ENCODE peak calls at places on chromosomes 2 and 18, in seven cellular contexts. One of them, this sample, is unnamed.

GRCh38 chr2:97957432-97958183 is 38.1 kb downstream of the TMEM131 start:
- DNase-seq in HFF-Myc: no peak
- DNase-seq in cardiac muscle cell: no peak
- DNase-seq in K562: no peak
- DNase-seq in GM23338: peak
- DNase-seq in cardiac fibroblast: no peak
- DNase-seq in choroid plexus epithelial cell: peak
- DNase-seq in this sample: no peak

GRCh38 chr2:39948016-39948719 is 169.1 kb upstream of the THUMPD2 start:
- DNase-seq in HFF-Myc: peak
- DNase-seq in cardiac muscle cell: no peak
- DNase-seq in K562: no peak
- DNase-seq in GM23338: no peak
- DNase-seq in cardiac fibroblast: peak
- DNase-seq in choroid plexus epithelial cell: peak
- DNase-seq in this sample: peak

GRCh38 chr2:219497495-219498279 is 1.0 kb upstream of the GMPPA start:
- DNase-seq in HFF-Myc: no peak
- DNase-seq in cardiac muscle cell: peak
- DNase-seq in K562: peak
- DNase-seq in GM23338: peak
- DNase-seq in cardiac fibroblast: peak
- DNase-seq in choroid plexus epithelial cell: peak
- DNase-seq in this sample: peak

GRCh38 chr2:235614176-235614860 is 120.5 kb downstream of the AGAP1 start:
- DNase-seq in HFF-Myc: no peak
- DNase-seq in cardiac muscle cell: no peak
- DNase-seq in K562: no peak
- DNase-seq in GM23338: no peak
- DNase-seq in cardiac fibroblast: no peak
- DNase-seq in choroid plexus epithelial cell: no peak
- DNase-seq in this sample: peak

GRCh38 chr2:189702071-189702470 is 27.6 kb downstream of the ANKAR start:
- DNase-seq in HFF-Myc: no peak
- DNase-seq in cardiac muscle cell: no peak
- DNase-seq in K562: peak
- DNase-seq in GM23338: peak
- DNase-seq in cardiac fibroblast: peak
- DNase-seq in choroid plexus epithelial cell: peak
- DNase-seq in this sample: no peak

GRCh38 chr2:166373951-166374350 is 1.8 kb downstream of the SCN9A start:
- DNase-seq in HFF-Myc: peak
- DNase-seq in cardiac muscle cell: peak
- DNase-seq in K562: peak
- DNase-seq in GM23338: peak
- DNase-seq in cardiac fibroblast: peak
- DNase-seq in choroid plexus epithelial cell: peak
- DNase-seq in this sample: peak

GRCh38 chr2:55877101-55877500 is 46.5 kb downstream of the EFEMP1 start:
- DNase-seq in HFF-Myc: no peak
- DNase-seq in cardiac muscle cell: no peak
- DNase-seq in K562: no peak
- DNase-seq in GM23338: no peak
- DNase-seq in cardiac fibroblast: peak
- DNase-seq in choroid plexus epithelial cell: no peak
- DNase-seq in this sample: peak

GRCh38 chr2:181483876-181484275 is 26.7 kb downstream of the ITGA4 start:
- DNase-seq in HFF-Myc: no peak
- DNase-seq in cardiac muscle cell: no peak
- DNase-seq in K562: no peak
- DNase-seq in GM23338: no peak
- DNase-seq in cardiac fibroblast: no peak
- DNase-seq in choroid plexus epithelial cell: no peak
- DNase-seq in this sample: no peak

GRCh38 chr2:159123786-159124185 is 155.3 kb downstream of the TANC1 start:
- DNase-seq in HFF-Myc: no peak
- DNase-seq in cardiac muscle cell: no peak
- DNase-seq in K562: no peak
- DNase-seq in GM23338: no peak
- DNase-seq in cardiac fibroblast: no peak
- DNase-seq in choroid plexus epithelial cell: no peak
- DNase-seq in this sample: no peak

GRCh38 chr18:59823611-59824195 is 76.1 kb upstream of the PMAIP1 start:
- DNase-seq in HFF-Myc: peak
- DNase-seq in cardiac muscle cell: peak
- DNase-seq in K562: peak
- DNase-seq in GM23338: peak
- DNase-seq in cardiac fibroblast: peak
- DNase-seq in choroid plexus epithelial cell: peak
- DNase-seq in this sample: peak

GRCh38 chr18:49114556-49114955 is 163.8 kb upstream of the SMAD7 start:
- DNase-seq in HFF-Myc: no peak
- DNase-seq in cardiac muscle cell: no peak
- DNase-seq in K562: no peak
- DNase-seq in GM23338: no peak
- DNase-seq in cardiac fibroblast: no peak
- DNase-seq in choroid plexus epithelial cell: no peak
- DNase-seq in this sample: no peak

GRCh38 chr18:13243363-13243762 is 24.8 kb downstream of the LDLRAD4 start:
- DNase-seq in HFF-Myc: no peak
- DNase-seq in cardiac muscle cell: no peak
- DNase-seq in K562: no peak
- DNase-seq in GM23338: no peak
- DNase-seq in cardiac fibroblast: no peak
- DNase-seq in choroid plexus epithelial cell: no peak
- DNase-seq in this sample: no peak

GRCh38 chr18:62366992-62367391 is 41.9 kb downstream of the TNFRSF11A start:
- DNase-seq in HFF-Myc: no peak
- DNase-seq in cardiac muscle cell: no peak
- DNase-seq in K562: no peak
- DNase-seq in GM23338: peak
- DNase-seq in cardiac fibroblast: no peak
- DNase-seq in choroid plexus epithelial cell: no peak
- DNase-seq in this sample: no peak

GRCh38 chr18:61322265-61322873 is 10.9 kb upstream of the CDH20 start:
- DNase-seq in HFF-Myc: peak
- DNase-seq in cardiac muscle cell: peak
- DNase-seq in K562: peak
- DNase-seq in GM23338: peak
- DNase-seq in cardiac fibroblast: peak
- DNase-seq in choroid plexus epithelial cell: peak
- DNase-seq in this sample: peak

GRCh38 chr2:200627110-200627770 is 41.4 kb downstream of the AOX1 start:
- DNase-seq in HFF-Myc: no peak
- DNase-seq in cardiac muscle cell: no peak
- DNase-seq in K562: no peak
- DNase-seq in GM23338: peak
- DNase-seq in cardiac fibroblast: no peak
- DNase-seq in choroid plexus epithelial cell: no peak
- DNase-seq in this sample: no peak

GRCh38 chr2:31168291-31168690 is 30.1 kb upstream of the GALNT14 start:
- DNase-seq in HFF-Myc: no peak
- DNase-seq in cardiac muscle cell: no peak
- DNase-seq in K562: no peak
- DNase-seq in GM23338: no peak
- DNase-seq in cardiac fibroblast: peak
- DNase-seq in choroid plexus epithelial cell: peak
- DNase-seq in this sample: no peak

GRCh38 chr2:31176742-31177141 is 38.5 kb upstream of the GALNT14 start:
- DNase-seq in HFF-Myc: no peak
- DNase-seq in cardiac muscle cell: no peak
- DNase-seq in K562: no peak
- DNase-seq in GM23338: no peak
- DNase-seq in cardiac fibroblast: no peak
- DNase-seq in choroid plexus epithelial cell: no peak
- DNase-seq in this sample: no peak

GRCh38 chr2:31170071-31170698 is 31.9 kb upstream of the GALNT14 start:
- DNase-seq in HFF-Myc: peak
- DNase-seq in cardiac muscle cell: peak
- DNase-seq in K562: peak
- DNase-seq in GM23338: peak
- DNase-seq in cardiac fibroblast: peak
- DNase-seq in choroid plexus epithelial cell: peak
- DNase-seq in this sample: peak

GRCh38 chr2:31171142-31171541 is 32.9 kb upstream of the GALNT14 start:
- DNase-seq in HFF-Myc: no peak
- DNase-seq in cardiac muscle cell: no peak
- DNase-seq in K562: no peak
- DNase-seq in GM23338: no peak
- DNase-seq in cardiac fibroblast: no peak
- DNase-seq in choroid plexus epithelial cell: no peak
- DNase-seq in this sample: no peak
- H3K4me3 ChIP-seq in HFF-Myc: no peak
- H3K4me3 ChIP-seq in cardiac muscle cell: no peak
- H3K4me3 ChIP-seq in K562: no peak
- H3K4me3 ChIP-seq in GM23338: no peak
- H3K4me3 ChIP-seq in cardiac fibroblast: no peak
- H3K4me3 ChIP-seq in choroid plexus epithelial cell: no peak
- H3K4me3 ChIP-seq in this sample: no peak

GRCh38 chr2:116749994-116750393 is 1064.5 kb upstream of the DDX18 start:
- DNase-seq in HFF-Myc: no peak
- DNase-seq in cardiac muscle cell: no peak
- DNase-seq in K562: no peak
- DNase-seq in GM23338: no peak
- DNase-seq in cardiac fibroblast: no peak
- DNase-seq in choroid plexus epithelial cell: no peak
- DNase-seq in this sample: no peak

GRCh38 chr2:116747103-116747502 is 1067.4 kb upstream of the DDX18 start:
- DNase-seq in HFF-Myc: no peak
- DNase-seq in cardiac muscle cell: no peak
- DNase-seq in K562: no peak
- DNase-seq in GM23338: no peak
- DNase-seq in cardiac fibroblast: no peak
- DNase-seq in choroid plexus epithelial cell: no peak
- DNase-seq in this sample: no peak
- TF ChIP-seq CTCF in HFF-Myc: no peak
- TF ChIP-seq CTCF in cardiac muscle cell: no peak
- TF ChIP-seq CTCF in K562: no peak
- TF ChIP-seq CTCF in GM23338: peak
- TF ChIP-seq CTCF in cardiac fibroblast: no peak
- TF ChIP-seq CTCF in choroid plexus epithelial cell: no peak
- TF ChIP-seq CTCF in this sample: no peak

GRCh38 chr2:111145103-111145760 is 24.5 kb downstream of the BCL2L11 start:
- DNase-seq in HFF-Myc: no peak
- DNase-seq in cardiac muscle cell: no peak
- DNase-seq in K562: no peak
- DNase-seq in GM23338: no peak
- DNase-seq in cardiac fibroblast: no peak
- DNase-seq in choroid plexus epithelial cell: no peak
- DNase-seq in this sample: no peak
- H3K4me3 ChIP-seq in HFF-Myc: no peak
- H3K4me3 ChIP-seq in cardiac muscle cell: no peak
- H3K4me3 ChIP-seq in K562: no peak
- H3K4me3 ChIP-seq in GM23338: no peak
- H3K4me3 ChIP-seq in cardiac fibroblast: no peak
- H3K4me3 ChIP-seq in choroid plexus epithelial cell: no peak
- H3K4me3 ChIP-seq in this sample: no peak

GRCh38 chr2:178194600-178195389 is 483 bp downstream of the OSBPL6 start:
- DNase-seq in HFF-Myc: no peak
- DNase-seq in cardiac muscle cell: peak
- DNase-seq in K562: peak
- DNase-seq in GM23338: peak
- DNase-seq in cardiac fibroblast: peak
- DNase-seq in choroid plexus epithelial cell: peak
- DNase-seq in this sample: peak
- TF ChIP-seq CTCF in HFF-Myc: no peak
- TF ChIP-seq CTCF in cardiac muscle cell: no peak
- TF ChIP-seq CTCF in K562: no peak
- TF ChIP-seq CTCF in GM23338: no peak
- TF ChIP-seq CTCF in cardiac fibroblast: no peak
- TF ChIP-seq CTCF in choroid plexus epithelial cell: no peak
- TF ChIP-seq CTCF in this sample: no peak

DNA sequence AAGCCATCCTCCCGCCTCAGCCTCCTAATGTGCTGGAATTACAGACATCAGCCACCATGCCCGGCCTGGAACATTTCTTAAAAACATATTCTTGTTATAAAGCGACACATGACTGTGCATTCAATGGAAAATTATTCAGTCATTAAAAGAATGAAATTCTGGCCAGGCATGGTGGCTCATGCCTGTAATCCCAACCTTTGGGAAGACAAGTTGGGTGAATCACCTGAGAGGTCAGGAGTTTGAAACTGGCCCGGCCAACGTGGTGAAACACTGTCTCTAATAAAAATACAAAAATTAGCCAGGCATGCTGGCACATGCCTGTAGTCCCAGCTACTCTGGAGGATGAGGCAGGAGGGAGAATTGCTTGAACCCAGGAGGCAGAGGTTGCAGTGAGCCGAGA is 21.6 kb upstream of the RPRD1A start:
- DNase-seq in HFF-Myc: no peak
- DNase-seq in cardiac muscle cell: no peak
- DNase-seq in K562: no peak
- DNase-seq in GM23338: no peak
- DNase-seq in cardiac fibroblast: no peak
- DNase-seq in choroid plexus epithelial cell: no peak
- DNase-seq in this sample: no peak
- H3K4me3 ChIP-seq in HFF-Myc: no peak
- H3K4me3 ChIP-seq in cardiac muscle cell: no peak
- H3K4me3 ChIP-seq in K562: no peak
- H3K4me3 ChIP-seq in GM23338: no peak
- H3K4me3 ChIP-seq in cardiac fibroblast: no peak
- H3K4me3 ChIP-seq in choroid plexus epithelial cell: no peak
- H3K4me3 ChIP-seq in this sample: no peak

GRCh38 chr2:5589183-5589582 is 103.0 kb upstream of the SOX11 start:
- DNase-seq in HFF-Myc: no peak
- DNase-seq in cardiac muscle cell: no peak
- DNase-seq in K562: no peak
- DNase-seq in GM23338: peak
- DNase-seq in cardiac fibroblast: no peak
- DNase-seq in choroid plexus epithelial cell: no peak
- DNase-seq in this sample: no peak
- TF ChIP-seq CTCF in HFF-Myc: no peak
- TF ChIP-seq CTCF in cardiac muscle cell: no peak
- TF ChIP-seq CTCF in K562: no peak
- TF ChIP-seq CTCF in GM23338: no peak
- TF ChIP-seq CTCF in cardiac fibroblast: no peak
- TF ChIP-seq CTCF in choroid plexus epithelial cell: no peak
- TF ChIP-seq CTCF in this sample: no peak

DNA sequence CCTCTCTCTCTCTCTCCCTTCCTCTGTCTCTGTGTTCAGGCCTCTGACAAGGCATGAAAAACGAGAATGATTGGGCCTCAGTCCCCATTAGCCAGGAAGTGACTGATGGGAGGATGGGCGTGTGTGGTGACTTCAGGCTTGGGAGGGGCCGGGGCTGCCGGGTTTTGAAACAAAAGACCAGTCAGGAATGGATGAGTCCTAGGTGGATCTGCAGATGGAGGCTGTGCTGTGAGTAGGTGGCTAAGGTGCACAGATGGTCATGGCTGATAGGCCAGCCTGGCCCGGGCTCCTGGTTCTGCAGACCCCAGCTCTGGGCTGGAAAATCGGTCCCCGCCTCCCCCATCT is 93.4 kb downstream of the CMPK2 start:
- DNase-seq in HFF-Myc: no peak
- DNase-seq in cardiac muscle cell: no peak
- DNase-seq in K562: peak
- DNase-seq in GM23338: peak
- DNase-seq in cardiac fibroblast: no peak
- DNase-seq in choroid plexus epithelial cell: no peak
- DNase-seq in this sample: no peak
- H3K4me3 ChIP-seq in HFF-Myc: no peak
- H3K4me3 ChIP-seq in cardiac muscle cell: no peak
- H3K4me3 ChIP-seq in K562: no peak
- H3K4me3 ChIP-seq in GM23338: no peak
- H3K4me3 ChIP-seq in cardiac fibroblast: no peak
- H3K4me3 ChIP-seq in choroid plexus epithelial cell: no peak
- H3K4me3 ChIP-seq in this sample: no peak

GRCh38 chr2:44614940-44615339 is 253.2 kb downstream of the CAMKMT start:
- DNase-seq in HFF-Myc: no peak
- DNase-seq in cardiac muscle cell: no peak
- DNase-seq in K562: no peak
- DNase-seq in GM23338: peak
- DNase-seq in cardiac fibroblast: no peak
- DNase-seq in choroid plexus epithelial cell: no peak
- DNase-seq in this sample: no peak
- TF ChIP-seq CTCF in HFF-Myc: no peak
- TF ChIP-seq CTCF in cardiac muscle cell: no peak
- TF ChIP-seq CTCF in K562: no peak
- TF ChIP-seq CTCF in GM23338: no peak
- TF ChIP-seq CTCF in cardiac fibroblast: no peak
- TF ChIP-seq CTCF in choroid plexus epithelial cell: no peak
- TF ChIP-seq CTCF in this sample: no peak